ENCODE peak calls at places on chromosomes 11 and 22, in ten cellular contexts. One of them, this sample, is unnamed.

GRCh38 chr22:49206281-49206680 is 621.4 kb downstream of the BRD1 start:
- DNase-seq in GDM1: no peak
- DNase-seq in adrenal gland: no peak
- DNase-seq in pons: no peak
- DNase-seq in NCI-H1105: no peak
- DNase-seq in left cardiac atrium: no peak
- DNase-seq in iris pigment epithelial cell: no peak
- DNase-seq in effector memory CD8-positive, alpha-beta T cell: no peak
- DNase-seq in AG09319: no peak
- DNase-seq in psoas muscle: no peak
- DNase-seq in this sample: no peak

GRCh38 chr22:44168206-44168605 is 12.5 kb upstream of the PARVG start:
- DNase-seq in pons: no peak
- DNase-seq in adrenal gland: no peak
- DNase-seq in psoas muscle: no peak
- DNase-seq in NCI-H1105: no peak
- DNase-seq in effector memory CD8-positive, alpha-beta T cell: no peak
- DNase-seq in GDM1: no peak
- DNase-seq in iris pigment epithelial cell: no peak
- DNase-seq in AG09319: no peak
- DNase-seq in left cardiac atrium: no peak
- DNase-seq in this sample: no peak

GRCh38 chr22:37492428-37493344 is 6.5 kb upstream of the MFNG start:
- DNase-seq in iris pigment epithelial cell: peak; percentile 69
- DNase-seq in effector memory CD8-positive, alpha-beta T cell: peak; percentile 41
- DNase-seq in psoas muscle: no peak
- DNase-seq in AG09319: peak; percentile 12
- DNase-seq in pons: peak; percentile 31
- DNase-seq in GDM1: no peak
- DNase-seq in adrenal gland: no peak
- DNase-seq in NCI-H1105: no peak
- DNase-seq in left cardiac atrium: no peak
- DNase-seq in this sample: no peak

GRCh38 chr22:41197808-41198585 is 7.1 kb upstream of the L3MBTL2 start:
- DNase-seq in GDM1: no peak
- DNase-seq in pons: no peak
- DNase-seq in NCI-H1105: peak; percentile 42
- DNase-seq in iris pigment epithelial cell: no peak
- DNase-seq in adrenal gland: peak; percentile 46
- DNase-seq in effector memory CD8-positive, alpha-beta T cell: peak; percentile 9
- DNase-seq in AG09319: no peak
- DNase-seq in psoas muscle: no peak
- DNase-seq in left cardiac atrium: peak; percentile 47
- DNase-seq in this sample: peak; percentile 41

GRCh38 chr11:36455658-36456111 is 54.4 kb downstream of the TRAF6 start:
- DNase-seq in left cardiac atrium: peak; percentile 91
- DNase-seq in AG09319: peak; percentile 79
- DNase-seq in pons: peak; percentile 57
- DNase-seq in iris pigment epithelial cell: peak; percentile 98
- DNase-seq in effector memory CD8-positive, alpha-beta T cell: no peak
- DNase-seq in psoas muscle: peak; percentile 81
- DNase-seq in adrenal gland: peak; percentile 78
- DNase-seq in NCI-H1105: no peak
- DNase-seq in GDM1: peak; percentile 44
- DNase-seq in this sample: no peak

GRCh38 chr22:19615001-19615461 is 90.8 kb upstream of the CLDN5 start:
- DNase-seq in NCI-H1105: no peak
- DNase-seq in effector memory CD8-positive, alpha-beta T cell: no peak
- DNase-seq in left cardiac atrium: no peak
- DNase-seq in adrenal gland: no peak
- DNase-seq in AG09319: no peak
- DNase-seq in psoas muscle: no peak
- DNase-seq in iris pigment epithelial cell: no peak
- DNase-seq in GDM1: no peak
- DNase-seq in pons: no peak
- DNase-seq in this sample: no peak

GRCh38 chr11:5196731-5197130 is 3.8 kb downstream of the OR51V1 start:
- DNase-seq in GDM1: no peak
- DNase-seq in effector memory CD8-positive, alpha-beta T cell: no peak
- DNase-seq in pons: no peak
- DNase-seq in adrenal gland: no peak
- DNase-seq in left cardiac atrium: no peak
- DNase-seq in NCI-H1105: no peak
- DNase-seq in AG09319: no peak
- DNase-seq in iris pigment epithelial cell: peak; percentile 48
- DNase-seq in psoas muscle: no peak
- DNase-seq in this sample: no peak

GRCh38 chr22:42884616-42885375 is 27.7 kb upstream of the ARFGAP3 start:
- DNase-seq in adrenal gland: no peak
- DNase-seq in GDM1: no peak
- DNase-seq in pons: no peak
- DNase-seq in effector memory CD8-positive, alpha-beta T cell: no peak
- DNase-seq in left cardiac atrium: no peak
- DNase-seq in iris pigment epithelial cell: no peak
- DNase-seq in NCI-H1105: no peak
- DNase-seq in psoas muscle: no peak
- DNase-seq in AG09319: no peak
- DNase-seq in this sample: no peak

GRCh38 chr11:66315498-66315885 is 1.4 kb downstream of the CD248 start:
- DNase-seq in iris pigment epithelial cell: no peak
- DNase-seq in psoas muscle: no peak
- DNase-seq in adrenal gland: no peak
- DNase-seq in pons: no peak
- DNase-seq in left cardiac atrium: no peak
- DNase-seq in NCI-H1105: no peak
- DNase-seq in AG09319: no peak
- DNase-seq in GDM1: no peak
- DNase-seq in effector memory CD8-positive, alpha-beta T cell: no peak
- DNase-seq in this sample: no peak

GRCh38 chr11:64643258-64643881 is 52.4 kb downstream of the SLC22A12 start:
- DNase-seq in adrenal gland: no peak
- DNase-seq in effector memory CD8-positive, alpha-beta T cell: no peak
- DNase-seq in left cardiac atrium: no peak
- DNase-seq in GDM1: peak; percentile 59
- DNase-seq in pons: peak; percentile 38
- DNase-seq in psoas muscle: no peak
- DNase-seq in iris pigment epithelial cell: no peak
- DNase-seq in NCI-H1105: peak; percentile 70
- DNase-seq in AG09319: no peak
- DNase-seq in this sample: no peak

GRCh38 chr11:80593981-80594380 is 1153.2 kb upstream of the TENM4 start:
- DNase-seq in left cardiac atrium: no peak
- DNase-seq in psoas muscle: no peak
- DNase-seq in adrenal gland: no peak
- DNase-seq in iris pigment epithelial cell: peak; percentile 47
- DNase-seq in GDM1: no peak
- DNase-seq in NCI-H1105: no peak
- DNase-seq in AG09319: no peak
- DNase-seq in pons: peak; percentile 97
- DNase-seq in effector memory CD8-positive, alpha-beta T cell: no peak
- DNase-seq in this sample: peak; percentile 6

GRCh38 chr22:40534379-40535188 is 101.9 kb downstream of the MRTFA start:
- DNase-seq in NCI-H1105: no peak
- DNase-seq in psoas muscle: no peak
- DNase-seq in left cardiac atrium: no peak
- DNase-seq in adrenal gland: no peak
- DNase-seq in GDM1: peak; percentile 60
- DNase-seq in iris pigment epithelial cell: peak; percentile 74
- DNase-seq in pons: peak; percentile 41
- DNase-seq in effector memory CD8-positive, alpha-beta T cell: no peak
- DNase-seq in AG09319: no peak
- DNase-seq in this sample: no peak

GRCh38 chr11:16180868-16181267 is 175.5 kb downstream of the SOX6 start:
- DNase-seq in pons: no peak
- DNase-seq in left cardiac atrium: no peak
- DNase-seq in adrenal gland: no peak
- DNase-seq in iris pigment epithelial cell: no peak
- DNase-seq in NCI-H1105: no peak
- DNase-seq in AG09319: no peak
- DNase-seq in GDM1: no peak
- DNase-seq in psoas muscle: no peak
- DNase-seq in effector memory CD8-positive, alpha-beta T cell: no peak
- DNase-seq in this sample: no peak

GRCh38 chr11:35030716-35031213 is 108.2 kb upstream of the CD44 start:
- DNase-seq in AG09319: no peak
- DNase-seq in GDM1: peak; percentile 21
- DNase-seq in effector memory CD8-positive, alpha-beta T cell: no peak
- DNase-seq in psoas muscle: peak; percentile 76
- DNase-seq in NCI-H1105: no peak
- DNase-seq in adrenal gland: peak; percentile 89
- DNase-seq in iris pigment epithelial cell: peak; percentile 97
- DNase-seq in left cardiac atrium: peak; percentile 80
- DNase-seq in pons: peak; percentile 34
- DNase-seq in this sample: no peak

GRCh38 chr22:39133871-39134270 is 18.6 kb downstream of the CBX7 start:
- DNase-seq in NCI-H1105: no peak
- DNase-seq in iris pigment epithelial cell: no peak
- DNase-seq in GDM1: no peak
- DNase-seq in psoas muscle: no peak
- DNase-seq in effector memory CD8-positive, alpha-beta T cell: no peak
- DNase-seq in adrenal gland: no peak
- DNase-seq in left cardiac atrium: no peak
- DNase-seq in pons: no peak
- DNase-seq in AG09319: no peak
- DNase-seq in this sample: no peak

GRCh38 chr11:104130161-104130560 is 33.8 kb downstream of the PDGFD start:
- DNase-seq in pons: no peak
- DNase-seq in left cardiac atrium: no peak
- DNase-seq in GDM1: no peak
- DNase-seq in adrenal gland: no peak
- DNase-seq in effector memory CD8-positive, alpha-beta T cell: no peak
- DNase-seq in psoas muscle: no peak
- DNase-seq in NCI-H1105: no peak
- DNase-seq in iris pigment epithelial cell: no peak
- DNase-seq in AG09319: no peak
- DNase-seq in this sample: no peak